ENCODE peak calls at places on chromosome 5, in seven cellular contexts. F is body of pancreas, R is lower lobe of right lung, U is kidney, H is fibroblast of lung, M is gastrocnemius medialis, D is mammary epithelial cell. W is an unnamed sample. For H3K4me1, the result is how much of the 10 kb centered on the place peaks cover.

GRCh38 chr5:172707285-172708182 is 63.5 kb downstream of the DUSP1 start:
- DNase-seq in F (peak), R (no peak), U (peak), H (peak), M (no peak), D (peak), W (no peak)

GRCh38 chr5:8641796-8642505 is 773.0 kb downstream of the MTRR start:
- DNase-seq in F (no peak), R (no peak), U (no peak), H (no peak), M (no peak), D (no peak), W (no peak)

GRCh38 chr5:6714221-6715041 is 1.2 kb downstream of the TENT4A start:
- DNase-seq in F (no peak), R (peak), U (peak), H (peak), M (no peak), D (no peak), W (no peak)

GRCh38 chr5:151126199-151126645 is 31.4 kb downstream of the ANXA6 start:
- DNase-seq in F (peak), R (peak), U (peak), H (peak), M (peak), D (peak), W (no peak)

GRCh38 chr5:96706433-96707111 is 44.4 kb downstream of the CAST start:
- DNase-seq in F (no peak), R (no peak), U (no peak), H (no peak), M (peak), D (peak), W (no peak)

GRCh38 chr5:40485021-40485998 is 194.4 kb upstream of the PTGER4 start:
- DNase-seq in F (no peak), R (no peak), U (no peak), H (no peak), M (no peak), D (no peak), W (no peak)

GRCh38 chr5:77076961-77077820 is 9.9 kb downstream of the ZBED3 start:
- DNase-seq in F (peak), R (peak), U (peak), H (peak), M (peak), D (peak), W (no peak)

GRCh38 chr5:160312139-160312959 is at the start of gene CCNJL:
- DNase-seq in F (peak), R (peak), U (peak), H (peak), M (no peak), D (peak), W (peak)

GRCh38 chr5:17412760-17413671 is 85.0 kb upstream of the TAF11L2 start:
- DNase-seq in F (no peak), R (no peak), U (no peak), H (no peak), M (no peak), D (no peak), W (no peak)

GRCh38 chr5:176515396-176515795 is 21.8 kb downstream of the RNF44 start:
- DNase-seq in F (no peak), R (no peak), U (peak), H (no peak), M (no peak), D (no peak), W (no peak)

GRCh38 chr5:56023296-56023695 is 28.5 kb upstream of the IL6ST start:
- DNase-seq in F (no peak), R (no peak), U (no peak), H (no peak), M (no peak), D (no peak), W (no peak)

GRCh38 chr5:14869286-14870164 is 2.1 kb downstream of the ANKH start:
- DNase-seq in F (no peak), R (no peak), U (no peak), H (peak), M (no peak), D (no peak), W (no peak)
- H3K4me3 ChIP-seq in F (no peak), R (peak), U (peak), H (no peak), M (peak), D (peak), W (peak)

GRCh38 chr5:169702726-169703481 is 65.8 kb downstream of the DOCK2 start:
- DNase-seq in F (no peak), R (no peak), U (no peak), H (no peak), M (no peak), D (no peak), W (no peak)

GRCh38 chr5:169697976-169698375 is 60.9 kb downstream of the DOCK2 start:
- DNase-seq in F (no peak), R (no peak), U (no peak), H (no peak), M (no peak), D (no peak), W (no peak)

GRCh38 chr5:169701910-169702451 is 64.9 kb downstream of the DOCK2 start:
- DNase-seq in F (no peak), R (no peak), U (no peak), H (peak), M (no peak), D (peak), W (no peak)

GRCh38 chr5:169697518-169697890 is 60.4 kb downstream of the DOCK2 start:
- DNase-seq in F (no peak), R (no peak), U (no peak), H (no peak), M (no peak), D (no peak), W (no peak)

GRCh38 chr5:169700611-169701010 is 63.5 kb downstream of the DOCK2 start:
- DNase-seq in F (no peak), R (no peak), U (no peak), H (no peak), M (no peak), D (no peak), W (no peak)
- H3K4me1 ChIP-seq in F (under half), R (under half), U (under half), H (under half), M (under half), D (under half), W (under half)

GRCh38 chr5:32445831-32446614 is 1.5 kb upstream of the ZFR start:
- DNase-seq in F (no peak), R (no peak), U (no peak), H (no peak), M (no peak), D (peak), W (no peak)
- TF ChIP-seq CTCF in F (no peak), R (no peak), U (no peak), H (no peak), M (no peak), D (no peak), W (no peak)

GRCh38 chr5:158953929-158954534 is 145.7 kb downstream of the EBF1 start:
- DNase-seq in F (no peak), R (no peak), U (no peak), H (no peak), M (no peak), D (no peak), W (no peak)

GRCh38 chr5:158952951-158953350 is 146.8 kb downstream of the EBF1 start:
- DNase-seq in F (no peak), R (no peak), U (no peak), H (no peak), M (no peak), D (no peak), W (no peak)

GRCh38 chr5:158955636-158956035 is 144.1 kb downstream of the EBF1 start:
- DNase-seq in F (no peak), R (no peak), U (no peak), H (no peak), M (no peak), D (no peak), W (no peak)

GRCh38 chr5:158957196-158957595 is 142.5 kb downstream of the EBF1 start:
- DNase-seq in F (no peak), R (no peak), U (no peak), H (no peak), M (no peak), D (no peak), W (no peak)

GRCh38 chr5:158958048-158958994 is 141.4 kb downstream of the EBF1 start:
- DNase-seq in F (no peak), R (no peak), U (no peak), H (no peak), M (no peak), D (no peak), W (no peak)
- H3K4me3 ChIP-seq in F (no peak), R (no peak), U (no peak), H (no peak), M (peak), D (no peak), W (no peak)

GRCh38 chr5:141519605-141520288 is 30.9 kb downstream of the PCDHGC5 start:
- DNase-seq in F (no peak), R (no peak), U (no peak), H (no peak), M (no peak), D (peak), W (no peak)
- H3K4me1 ChIP-seq in F (under half), R (half or more), U (under half), H (half or more), M (half or more), D (half or more), W (under half)

DNA sequence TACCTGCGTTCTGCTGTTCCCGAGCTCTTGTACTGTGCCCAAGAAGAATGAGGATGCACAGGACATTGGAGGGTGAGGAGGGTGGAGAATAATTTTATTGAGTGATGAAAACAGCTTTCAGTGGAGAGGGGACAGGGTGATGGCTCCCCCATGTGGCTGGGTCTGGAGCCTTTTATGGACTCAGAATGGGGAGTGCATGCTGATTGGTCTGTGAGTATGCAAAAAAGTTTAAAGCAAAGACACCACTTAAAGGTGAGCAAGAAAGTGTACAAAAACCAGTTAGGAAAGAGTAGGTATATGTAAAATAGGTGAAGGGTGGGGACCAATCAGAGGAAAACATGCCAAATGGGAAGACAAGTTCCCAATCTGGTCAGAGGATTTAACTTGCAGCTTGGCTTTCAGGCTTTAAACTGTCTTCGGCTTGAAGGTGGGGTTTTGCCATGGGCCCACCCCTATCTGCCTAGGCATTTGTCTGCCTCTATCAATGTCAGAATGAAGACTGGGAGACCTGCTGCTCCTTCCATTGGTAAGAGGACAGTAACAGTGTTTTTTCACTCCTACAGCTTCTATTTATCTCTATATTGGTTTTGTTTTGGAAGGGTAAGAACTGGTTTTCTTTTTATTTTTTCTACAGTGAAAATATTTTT is 118.0 kb upstream of the RAI14 start:
- DNase-seq in F (no peak), R (no peak), U (no peak), H (no peak), M (no peak), D (peak), W (no peak)
- TF ChIP-seq CTCF in F (peak), R (peak), U (no peak), H (peak), M (no peak), D (peak), W (peak)

DNA sequence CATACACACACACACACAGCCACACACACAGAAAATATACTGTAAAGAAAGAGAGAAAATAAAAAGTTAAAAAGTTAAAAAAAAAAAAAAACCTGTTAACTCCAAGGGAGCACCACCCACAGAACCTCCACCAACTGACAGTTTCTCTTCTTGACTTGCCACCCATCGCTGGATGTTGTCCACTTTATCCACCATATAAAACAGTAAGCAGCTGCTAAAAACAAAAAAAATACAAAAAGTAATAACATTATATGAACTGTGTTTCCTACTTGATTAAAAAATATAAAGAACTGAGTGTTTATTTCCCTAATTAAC is 1.2 kb downstream of the PURA start:
- DNase-seq in F (no peak), R (no peak), U (no peak), H (no peak), M (no peak), D (no peak), W (no peak)
- H3K4me3 ChIP-seq in F (no peak), R (peak), U (peak), H (peak), M (peak), D (peak), W (peak)

GRCh38 chr5:145341842-145342241 is 493.3 kb downstream of the PRELID2 start:
- DNase-seq in F (no peak), R (no peak), U (no peak), H (no peak), M (no peak), D (peak), W (no peak)

GRCh38 chr5:145345883-145346282 is 489.3 kb downstream of the PRELID2 start:
- DNase-seq in F (no peak), R (no peak), U (no peak), H (no peak), M (no peak), D (no peak), W (no peak)

GRCh38 chr5:145340099-145340498 is 495.0 kb downstream of the PRELID2 start:
- DNase-seq in F (no peak), R (no peak), U (no peak), H (no peak), M (no peak), D (no peak), W (peak)
- H3K4me1 ChIP-seq in F (under half), R (under half), U (under half), H (under half), M (under half), D (under half), W (under half)